ENCODE peak calls at places on chromosomes 2 and 18, in four cellular contexts. W is heart left ventricle, S is stomach, X is upper lobe of right lung. R is an unnamed sample.

GRCh38 chr2:172230783-172231446 is 128.2 kb upstream of the DLX2 start:
- DNase-seq in W (no peak), S (no peak), X (no peak), R (no peak)

GRCh38 chr18:45871655-45872054 is 46.2 kb downstream of the SIGLEC15 start:
- DNase-seq in W (no peak), S (no peak), X (no peak), R (no peak)

GRCh38 chr2:65403529-65403915 is 28.9 kb downstream of the SPRED2 start:
- DNase-seq in W (no peak), S (no peak), X (no peak), R (no peak)

GRCh38 chr2:147365577-147365976 is 479.3 kb upstream of the ACVR2A start:
- DNase-seq in W (no peak), S (no peak), X (no peak), R (no peak)

GRCh38 chr2:209619782-209620181 is 151.8 kb upstream of the UNC80 start:
- DNase-seq in W (no peak), S (no peak), X (no peak), R (no peak)

GRCh38 chr2:74457129-74457548 is 1.1 kb upstream of the WBP1 start:
- DNase-seq in W (no peak), S (no peak), X (no peak), R (no peak)

GRCh38 chr2:21500546-21500945 is 376.8 kb downstream of the TDRD15 start:
- DNase-seq in W (no peak), S (no peak), X (no peak), R (no peak)

GRCh38 chr2:240591226-240591625 is 4.7 kb downstream of the CAPN10 start:
- DNase-seq in W (no peak), S (no peak), X (no peak), R (no peak)

GRCh38 chr2:195695002-195695631 is 38.1 kb downstream of the SLC39A10 start:
- DNase-seq in W (no peak), S (no peak), X (no peak), R (no peak)

GRCh38 chr2:5987117-5987787 is 295.1 kb downstream of the SOX11 start:
- DNase-seq in W (no peak), S (no peak), X (no peak), R (no peak)

GRCh38 chr2:118893100-118893499 is 45.7 kb upstream of the EN1 start:
- DNase-seq in W (no peak), S (peak; percentile 33), X (no peak), R (no peak)

GRCh38 chr18:29154758-29155725 is 978.1 kb upstream of the CDH2 start:
- DNase-seq in W (no peak), S (no peak), X (no peak), R (no peak)

GRCh38 chr2:202821538-202822160 is 49.9 kb downstream of the ICA1L start:
- DNase-seq in W (no peak), S (no peak), X (no peak), R (no peak)

GRCh38 chr2:241804326-241805276 is 4.4 kb upstream of the NEU4 start:
- DNase-seq in W (peak; percentile 24), S (no peak), X (peak; percentile 61), R (no peak)

GRCh38 chr2:64260093-64260808 is 116.0 kb upstream of the PELI1 start:
- DNase-seq in W (no peak), S (no peak), X (no peak), R (no peak)

GRCh38 chr2:133821107-133821760 is 253.0 kb upstream of the NCKAP5 start:
- DNase-seq in W (no peak), S (no peak), X (no peak), R (no peak)

GRCh38 chr2:157173740-157174184 is 83.7 kb upstream of the GALNT5 start:
- DNase-seq in W (no peak), S (no peak), X (no peak), R (no peak)

GRCh38 chr2:157838442-157839161 is 37.5 kb downstream of the ACVR1 start:
- DNase-seq in W (peak; percentile 49), S (peak; percentile 39), X (no peak), R (no peak)

GRCh38 chr2:102983786-102984185 is 222.0 kb downstream of the TMEM182 start:
- DNase-seq in W (no peak), S (no peak), X (no peak), R (no peak)

GRCh38 chr2:119283873-119284331 is 60.3 kb downstream of the STEAP3 start:
- DNase-seq in W (peak; percentile 75), S (peak; percentile 77), X (peak; percentile 87), R (no peak)

GRCh38 chr2:241492174-241492565 is 16.2 kb downstream of the STK25 start:
- DNase-seq in W (no peak), S (no peak), X (no peak), R (no peak)

GRCh38 chr2:189217546-189217945 is 38.0 kb upstream of the COL5A2 start:
- DNase-seq in W (peak; percentile 25), S (no peak), X (no peak), R (no peak)

GRCh38 chr18:79906706-79907105 is 44.7 kb downstream of the SLC66A2 start:
- DNase-seq in W (no peak), S (no peak), X (no peak), R (no peak)

GRCh38 chr2:45974762-45975408 is 322.3 kb upstream of the EPAS1 start:
- DNase-seq in W (no peak), S (no peak), X (no peak), R (no peak)

GRCh38 chr2:6945821-6946220 is 28.6 kb downstream of the RNF144A start:
- DNase-seq in W (no peak), S (no peak), X (no peak), R (no peak)

GRCh38 chr2:32977228-32977758 is 30.5 kb downstream of the LTBP1 start:
- DNase-seq in W (peak; percentile 94), S (peak; percentile 90), X (no peak), R (no peak)

GRCh38 chr2:31762085-31762484 is 181.3 kb upstream of the SRD5A2 start:
- DNase-seq in W (no peak), S (no peak), X (no peak), R (no peak)

GRCh38 chr18:51664236-51664635 is 466.8 kb upstream of the MEX3C start:
- DNase-seq in W (no peak), S (no peak), X (no peak), R (no peak)

GRCh38 chr2:196759378-196759706 is 40.1 kb downstream of the GTF3C3 start:
- DNase-seq in W (no peak), S (no peak), X (no peak), R (no peak)

GRCh38 chr2:172606285-172606684 is 50.4 kb downstream of the PDK1 start:
- DNase-seq in W (no peak), S (no peak), X (no peak), R (no peak)

GRCh38 chr18:60910534-60910933 is 422.7 kb upstream of the CDH20 start:
- DNase-seq in W (no peak), S (no peak), X (no peak), R (no peak)

GRCh38 chr2:62660582-62661262 is 44.8 kb upstream of the EHBP1 start:
- DNase-seq in W (no peak), S (no peak), X (no peak), R (no peak)

GRCh38 chr2:72129676-72130340 is 17.9 kb downstream of the CYP26B1 start:
- DNase-seq in W (no peak), S (no peak), X (no peak), R (peak; percentile 10)

GRCh38 chr18:62745089-62745751 is 29.9 kb downstream of the PHLPP1 start:
- DNase-seq in W (no peak), S (no peak), X (no peak), R (no peak)

GRCh38 chr2:189933911-189934399 is 128.6 kb downstream of the MSTN start:
- DNase-seq in W (no peak), S (no peak), X (no peak), R (no peak)

GRCh38 chr2:71974846-71975245 is 172.8 kb downstream of the CYP26B1 start:
- DNase-seq in W (no peak), S (no peak), X (no peak), R (no peak)

GRCh38 chr2:218694405-218695145 is 16.1 kb upstream of the TTLL4 start:
- DNase-seq in W (no peak), S (no peak), X (no peak), R (no peak)
- H3K4me1 ChIP-seq in W (no peaks in the 10 kb centered on the region), S (no peaks in the 10 kb centered on the region), X (no peaks in the 10 kb centered on the region), R (no peaks in the 10 kb centered on the region)

DNA sequence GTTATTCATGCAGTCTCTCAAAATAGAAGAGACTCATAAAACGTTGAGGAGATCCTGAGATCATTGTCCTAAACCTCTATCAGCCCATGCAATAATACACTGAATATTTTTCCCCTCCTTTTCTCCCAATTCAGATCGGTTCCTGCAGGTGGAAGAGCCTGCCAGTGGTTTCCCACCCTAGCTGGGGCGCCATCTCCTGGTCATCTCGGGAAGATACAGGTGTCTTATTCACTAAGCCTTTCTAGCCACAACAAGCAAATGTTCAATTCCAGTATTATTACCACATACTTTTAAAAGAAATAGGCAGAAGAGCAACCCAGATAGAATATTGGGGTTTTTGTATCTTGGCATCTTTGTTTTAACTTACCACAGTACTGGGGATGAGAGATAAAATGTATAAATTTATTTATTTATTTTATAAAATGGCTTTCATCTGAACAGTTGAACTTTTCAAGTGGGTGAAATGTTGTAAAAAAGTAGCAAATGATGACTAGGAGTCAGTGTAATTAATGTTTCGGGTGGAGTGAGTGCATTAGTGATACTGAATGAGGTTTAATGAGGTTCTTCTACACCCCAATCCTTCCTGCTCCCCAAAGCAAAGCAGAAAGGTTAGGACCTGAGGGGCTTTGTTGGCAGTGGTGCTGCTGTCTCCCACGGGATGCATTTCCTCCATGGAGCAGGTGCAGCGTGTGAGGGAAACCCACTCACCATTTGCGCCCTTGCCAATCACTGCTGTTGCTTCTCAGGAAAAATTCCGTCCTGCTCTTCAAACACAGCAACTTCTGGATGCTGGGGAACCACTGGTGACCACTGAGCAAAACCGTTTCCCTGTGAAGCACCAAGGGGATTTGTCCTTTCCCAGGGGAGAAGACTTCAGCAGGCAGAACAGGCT is 147.1 kb upstream of the FHL2 start:
- DNase-seq in W (peak; percentile 65), S (peak; percentile 78), X (no peak), R (peak; percentile 70)
- H3K4me3 ChIP-seq in W (no peak overlapping the region), S (no peak overlapping the region), X (no peak overlapping the region), R (no peak overlapping the region)

GRCh38 chr2:96538487-96539214 is 2.1 kb downstream of the ARID5A start:
- DNase-seq in W (peak; percentile 81), S (peak; percentile 77), X (peak; percentile 87), R (no peak)

GRCh38 chr2:96537734-96538486 is 1.4 kb downstream of the ARID5A start:
- DNase-seq in W (no peak), S (no peak), X (peak; percentile 72), R (no peak)

GRCh38 chr2:96536445-96537065 is at the start of gene ARID5A:
- DNase-seq in W (peak; percentile 96), S (peak; percentile 95), X (peak; percentile 98), R (peak; percentile 92)

GRCh38 chr2:96535331-96535730 is 1.2 kb upstream of the ARID5A start:
- DNase-seq in W (no peak), S (no peak), X (peak; percentile 26), R (no peak)

GRCh38 chr2:96537066-96537733 is 648 bp downstream of the ARID5A start:
- DNase-seq in W (peak; percentile 78), S (peak; percentile 79), X (peak; percentile 92), R (peak; percentile 55)
- H3K4me1 ChIP-seq in W (peaks cover 58% of the 10 kb centered on the region), S (peaks cover 89% of the 10 kb centered on the region), X (peaks cover 58% of the 10 kb centered on the region), R (peaks cover 7% of the 10 kb centered on the region)

DNA sequence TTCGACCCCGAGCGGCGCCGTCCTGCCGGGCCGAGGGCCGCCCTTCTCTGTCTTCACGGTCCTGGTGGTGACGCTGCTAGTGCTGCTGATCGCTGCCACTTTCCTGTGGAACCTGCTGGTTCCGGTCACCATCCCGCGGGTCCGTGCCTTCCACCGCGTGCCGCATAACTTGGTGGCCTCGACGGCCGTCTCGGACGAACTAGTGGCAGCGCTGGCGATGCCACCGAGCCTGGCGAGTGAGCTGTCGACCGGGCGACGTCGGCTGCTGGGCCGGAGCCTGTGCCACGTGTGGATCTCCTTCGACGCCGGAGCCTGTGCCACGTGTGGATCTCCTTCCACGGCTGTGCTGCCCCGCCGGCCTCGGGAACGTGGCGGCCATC is 45.0 kb downstream of the DDX18 start:
- DNase-seq in W (no peak), S (no peak), X (no peak), R (no peak)
- H3K4me3 ChIP-seq in W (no peak overlapping the region), S (no peak overlapping the region), X (no peak overlapping the region), R (no peak overlapping the region)

R was measured in Caco-2.